ENCODE peak calls at places on chromosomes 1 and 21, in nine cellular contexts. One of them, this sample, is unnamed. For H3K4me1, the result is how much of the 10 kb centered on the place peaks cover.

GRCh38 chr1:236322566-236323409 is 41.0 kb upstream of the ERO1B start:
- DNase-seq in PC-3: no peak
- DNase-seq in endothelial cell of umbilical vein: no peak
- DNase-seq in PC-9: no peak
- DNase-seq in fibroblast of lung: no peak
- DNase-seq in astrocyte: no peak
- DNase-seq in MM.1S: no peak
- DNase-seq in GM23338: no peak
- DNase-seq in hepatocyte: no peak
- DNase-seq in this sample: no peak

GRCh38 chr1:234722904-234723588 is 113.1 kb upstream of the IRF2BP2 start:
- DNase-seq in PC-3: peak
- DNase-seq in endothelial cell of umbilical vein: peak
- DNase-seq in PC-9: peak
- DNase-seq in fibroblast of lung: peak
- DNase-seq in astrocyte: peak
- DNase-seq in MM.1S: no peak
- DNase-seq in GM23338: no peak
- DNase-seq in hepatocyte: peak
- DNase-seq in this sample: peak

GRCh38 chr1:55639051-55639450 is 423.9 kb upstream of the USP24 start:
- DNase-seq in PC-3: peak
- DNase-seq in endothelial cell of umbilical vein: no peak
- DNase-seq in PC-9: peak
- DNase-seq in fibroblast of lung: no peak
- DNase-seq in astrocyte: no peak
- DNase-seq in MM.1S: no peak
- DNase-seq in GM23338: no peak
- DNase-seq in hepatocyte: no peak
- DNase-seq in this sample: no peak

GRCh38 chr1:204507317-204508105 is 8.7 kb upstream of the MDM4 start:
- DNase-seq in PC-3: peak
- DNase-seq in endothelial cell of umbilical vein: peak
- DNase-seq in PC-9: peak
- DNase-seq in fibroblast of lung: peak
- DNase-seq in astrocyte: peak
- DNase-seq in MM.1S: peak
- DNase-seq in GM23338: peak
- DNase-seq in hepatocyte: peak
- DNase-seq in this sample: peak

GRCh38 chr1:70805641-70806040 is 242.0 kb downstream of the PTGER3 start:
- DNase-seq in PC-3: no peak
- DNase-seq in endothelial cell of umbilical vein: no peak
- DNase-seq in PC-9: no peak
- DNase-seq in fibroblast of lung: no peak
- DNase-seq in astrocyte: no peak
- DNase-seq in MM.1S: no peak
- DNase-seq in GM23338: no peak
- DNase-seq in hepatocyte: no peak
- DNase-seq in this sample: no peak

GRCh38 chr1:161502181-161502580 is 3.1 kb upstream of the FCGR2A start:
- DNase-seq in PC-3: no peak
- DNase-seq in endothelial cell of umbilical vein: no peak
- DNase-seq in PC-9: no peak
- DNase-seq in fibroblast of lung: no peak
- DNase-seq in astrocyte: no peak
- DNase-seq in MM.1S: no peak
- DNase-seq in GM23338: no peak
- DNase-seq in hepatocyte: no peak
- DNase-seq in this sample: no peak

GRCh38 chr1:234629026-234629425 is 19.0 kb upstream of the IRF2BP2 start:
- DNase-seq in PC-3: no peak
- DNase-seq in endothelial cell of umbilical vein: no peak
- DNase-seq in PC-9: no peak
- DNase-seq in fibroblast of lung: no peak
- DNase-seq in astrocyte: no peak
- DNase-seq in MM.1S: no peak
- DNase-seq in GM23338: no peak
- DNase-seq in hepatocyte: no peak
- DNase-seq in this sample: no peak

GRCh38 chr1:13863701-13864100 is 163.7 kb downstream of the PRDM2 start:
- DNase-seq in PC-3: no peak
- DNase-seq in endothelial cell of umbilical vein: no peak
- DNase-seq in PC-9: no peak
- DNase-seq in fibroblast of lung: no peak
- DNase-seq in astrocyte: no peak
- DNase-seq in MM.1S: no peak
- DNase-seq in GM23338: no peak
- DNase-seq in hepatocyte: no peak
- DNase-seq in this sample: peak

GRCh38 chr21:38424333-38424732 is 73.9 kb downstream of the ERG start:
- DNase-seq in PC-3: no peak
- DNase-seq in endothelial cell of umbilical vein: no peak
- DNase-seq in PC-9: no peak
- DNase-seq in fibroblast of lung: no peak
- DNase-seq in astrocyte: no peak
- DNase-seq in MM.1S: peak
- DNase-seq in GM23338: no peak
- DNase-seq in hepatocyte: no peak
- DNase-seq in this sample: no peak

GRCh38 chr1:9289724-9290493 is 2.8 kb upstream of the SPSB1 start:
- DNase-seq in PC-3: peak
- DNase-seq in endothelial cell of umbilical vein: no peak
- DNase-seq in PC-9: peak
- DNase-seq in fibroblast of lung: peak
- DNase-seq in astrocyte: peak
- DNase-seq in MM.1S: no peak
- DNase-seq in GM23338: no peak
- DNase-seq in hepatocyte: peak
- DNase-seq in this sample: peak

GRCh38 chr1:198749279-198749678 is 110.4 kb downstream of the PTPRC start:
- DNase-seq in PC-3: peak
- DNase-seq in endothelial cell of umbilical vein: no peak
- DNase-seq in PC-9: no peak
- DNase-seq in fibroblast of lung: no peak
- DNase-seq in astrocyte: no peak
- DNase-seq in MM.1S: no peak
- DNase-seq in GM23338: no peak
- DNase-seq in hepatocyte: no peak
- DNase-seq in this sample: no peak

GRCh38 chr1:154999651-155000474 is 2.7 kb upstream of the ZBTB7B start:
- DNase-seq in PC-3: peak
- DNase-seq in endothelial cell of umbilical vein: peak
- DNase-seq in PC-9: no peak
- DNase-seq in fibroblast of lung: no peak
- DNase-seq in astrocyte: no peak
- DNase-seq in MM.1S: peak
- DNase-seq in GM23338: peak
- DNase-seq in hepatocyte: peak
- DNase-seq in this sample: peak

GRCh38 chr1:87795615-87796337 is 467.1 kb downstream of the LMO4 start:
- DNase-seq in PC-3: peak
- DNase-seq in endothelial cell of umbilical vein: no peak
- DNase-seq in PC-9: no peak
- DNase-seq in fibroblast of lung: no peak
- DNase-seq in astrocyte: no peak
- DNase-seq in MM.1S: no peak
- DNase-seq in GM23338: no peak
- DNase-seq in hepatocyte: peak
- DNase-seq in this sample: no peak

GRCh38 chr1:111648826-111649225 is 29.2 kb downstream of the RAP1A start:
- DNase-seq in PC-3: no peak
- DNase-seq in endothelial cell of umbilical vein: no peak
- DNase-seq in PC-9: no peak
- DNase-seq in fibroblast of lung: no peak
- DNase-seq in astrocyte: no peak
- DNase-seq in MM.1S: no peak
- DNase-seq in GM23338: no peak
- DNase-seq in hepatocyte: no peak
- DNase-seq in this sample: no peak
- H3K4me1 ChIP-seq in PC-3: under half
- H3K4me1 ChIP-seq in endothelial cell of umbilical vein: under half
- H3K4me1 ChIP-seq in PC-9: under half
- H3K4me1 ChIP-seq in fibroblast of lung: under half
- H3K4me1 ChIP-seq in astrocyte: under half
- H3K4me1 ChIP-seq in MM.1S: under half
- H3K4me1 ChIP-seq in GM23338: under half
- H3K4me1 ChIP-seq in hepatocyte: under half
- H3K4me1 ChIP-seq in this sample: under half

GRCh38 chr1:53075761-53076163 is 13.7 kb downstream of the PODN start:
- DNase-seq in PC-3: no peak
- DNase-seq in endothelial cell of umbilical vein: no peak
- DNase-seq in PC-9: no peak
- DNase-seq in fibroblast of lung: no peak
- DNase-seq in astrocyte: no peak
- DNase-seq in MM.1S: no peak
- DNase-seq in GM23338: no peak
- DNase-seq in hepatocyte: no peak
- DNase-seq in this sample: no peak

GRCh38 chr1:53078333-53079101 is 16.5 kb downstream of the PODN start:
- DNase-seq in PC-3: no peak
- DNase-seq in endothelial cell of umbilical vein: no peak
- DNase-seq in PC-9: no peak
- DNase-seq in fibroblast of lung: no peak
- DNase-seq in astrocyte: no peak
- DNase-seq in MM.1S: no peak
- DNase-seq in GM23338: no peak
- DNase-seq in hepatocyte: no peak
- DNase-seq in this sample: no peak

GRCh38 chr1:53076165-53076564 is 14.2 kb downstream of the PODN start:
- DNase-seq in PC-3: no peak
- DNase-seq in endothelial cell of umbilical vein: no peak
- DNase-seq in PC-9: no peak
- DNase-seq in fibroblast of lung: no peak
- DNase-seq in astrocyte: no peak
- DNase-seq in MM.1S: no peak
- DNase-seq in GM23338: no peak
- DNase-seq in hepatocyte: no peak
- DNase-seq in this sample: no peak

GRCh38 chr1:53077599-53077965 is 15.6 kb downstream of the PODN start:
- DNase-seq in PC-3: no peak
- DNase-seq in endothelial cell of umbilical vein: no peak
- DNase-seq in PC-9: no peak
- DNase-seq in fibroblast of lung: no peak
- DNase-seq in astrocyte: no peak
- DNase-seq in MM.1S: no peak
- DNase-seq in GM23338: no peak
- DNase-seq in hepatocyte: no peak
- DNase-seq in this sample: no peak

GRCh38 chr1:53076721-53077598 is 14.9 kb downstream of the PODN start:
- DNase-seq in PC-3: no peak
- DNase-seq in endothelial cell of umbilical vein: no peak
- DNase-seq in PC-9: no peak
- DNase-seq in fibroblast of lung: no peak
- DNase-seq in astrocyte: no peak
- DNase-seq in MM.1S: no peak
- DNase-seq in GM23338: no peak
- DNase-seq in hepatocyte: no peak
- DNase-seq in this sample: no peak
- H3K27ac ChIP-seq in PC-3: no peak
- H3K27ac ChIP-seq in endothelial cell of umbilical vein: no peak
- H3K27ac ChIP-seq in PC-9: no peak
- H3K27ac ChIP-seq in fibroblast of lung: no peak
- H3K27ac ChIP-seq in astrocyte: no peak
- H3K27ac ChIP-seq in MM.1S: no peak
- H3K27ac ChIP-seq in GM23338: no peak
- H3K27ac ChIP-seq in hepatocyte: no peak
- H3K27ac ChIP-seq in this sample: no peak

DNA sequence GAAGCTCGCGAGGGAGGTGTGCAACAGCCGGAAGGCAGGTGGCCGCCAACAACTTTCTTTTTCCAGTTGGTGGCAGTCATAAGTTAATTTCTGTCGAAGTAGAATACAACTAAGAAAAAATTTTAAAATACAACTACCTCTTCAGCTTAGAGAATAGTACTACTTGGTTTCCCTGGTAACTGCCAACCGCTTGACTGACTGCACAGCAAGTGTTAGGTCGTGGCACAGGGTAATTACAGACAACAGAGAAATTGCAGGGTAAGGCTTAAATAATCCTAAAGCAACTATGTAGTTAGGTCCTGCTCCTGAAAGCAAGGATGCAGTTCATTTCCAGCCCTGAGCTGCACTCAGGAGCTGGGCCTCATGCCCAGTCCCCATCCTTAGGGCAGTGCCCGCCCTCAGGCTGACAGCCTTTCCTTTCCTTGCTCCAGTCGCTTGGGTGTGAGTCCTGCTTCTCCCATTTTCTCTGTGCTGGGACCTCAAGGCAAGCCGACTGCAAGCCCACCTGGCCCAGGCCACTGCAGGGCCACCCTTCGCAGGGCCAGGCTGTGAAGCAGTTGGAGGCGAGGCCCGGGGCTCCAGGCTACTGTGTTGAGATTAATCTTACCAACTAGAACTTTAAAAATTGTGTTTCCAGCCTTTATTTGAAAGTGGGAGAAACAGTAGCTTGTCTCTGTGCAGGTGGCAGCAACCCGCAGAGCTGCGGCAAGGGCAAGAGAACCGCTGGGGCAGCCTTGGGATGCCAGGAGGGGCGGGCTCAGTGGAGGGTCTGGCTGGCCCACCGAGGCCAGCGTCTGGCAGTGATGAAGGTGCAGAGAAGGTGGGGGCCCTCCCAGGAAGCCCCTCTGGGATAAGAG is 148.3 kb downstream of the PCBP3 start:
- DNase-seq in PC-3: no peak
- DNase-seq in endothelial cell of umbilical vein: no peak
- DNase-seq in PC-9: no peak
- DNase-seq in fibroblast of lung: no peak
- DNase-seq in astrocyte: no peak
- DNase-seq in MM.1S: no peak
- DNase-seq in GM23338: no peak
- DNase-seq in hepatocyte: no peak
- DNase-seq in this sample: no peak
- TF ChIP-seq EZH2 in PC-3: no peak
- TF ChIP-seq EZH2 in endothelial cell of umbilical vein: no peak
- TF ChIP-seq EZH2 in PC-9: no peak
- TF ChIP-seq EZH2 in fibroblast of lung: no peak
- TF ChIP-seq EZH2 in astrocyte: no peak
- TF ChIP-seq EZH2 in MM.1S: no peak
- TF ChIP-seq EZH2 in GM23338: no peak
- TF ChIP-seq EZH2 in hepatocyte: no peak
- TF ChIP-seq EZH2 in this sample: no peak

DNA sequence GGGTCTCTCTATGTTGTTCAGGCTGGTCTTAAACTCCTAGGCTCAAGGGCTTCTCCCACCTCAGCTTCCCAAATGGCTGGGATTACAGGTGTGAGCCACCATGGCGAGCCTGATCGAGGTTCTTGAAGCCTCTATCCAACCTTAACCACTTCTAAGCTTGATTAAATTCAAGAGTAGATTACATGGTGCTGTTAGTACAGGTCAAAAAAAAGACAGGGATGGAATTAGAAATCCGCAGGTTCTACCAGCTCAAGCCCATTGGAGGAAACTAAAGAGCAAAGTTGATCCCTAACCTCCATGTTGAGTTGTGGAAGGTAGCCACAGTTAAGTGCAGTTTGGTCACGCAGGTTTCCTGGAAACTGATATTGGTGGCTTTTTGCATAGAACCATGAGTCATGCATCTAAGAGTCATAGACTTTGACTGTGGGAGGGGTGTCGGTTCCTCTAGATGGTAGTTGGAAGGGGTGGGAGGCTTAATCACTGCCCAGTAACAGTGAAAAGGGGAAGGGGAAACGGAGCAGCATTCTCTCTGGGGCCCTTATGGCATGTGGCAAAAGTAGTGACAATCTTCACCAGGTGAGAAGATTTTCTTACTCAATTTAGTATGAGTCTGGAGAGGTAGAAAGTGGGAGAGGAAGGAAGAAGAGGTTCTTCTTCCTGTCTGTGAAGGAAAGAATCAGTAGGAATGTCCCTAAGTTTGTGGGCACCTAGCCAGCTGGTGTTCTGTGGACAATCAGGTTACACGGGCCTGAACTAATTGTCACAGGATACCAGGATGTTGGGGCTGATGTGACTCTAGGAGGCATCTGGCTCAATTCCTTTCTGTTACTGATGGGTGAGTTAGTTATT is 7.0 kb downstream of the CD53 start:
- DNase-seq in PC-3: peak
- DNase-seq in endothelial cell of umbilical vein: no peak
- DNase-seq in PC-9: no peak
- DNase-seq in fibroblast of lung: no peak
- DNase-seq in astrocyte: no peak
- DNase-seq in MM.1S: no peak
- DNase-seq in GM23338: no peak
- DNase-seq in hepatocyte: no peak
- DNase-seq in this sample: no peak
- H3K4me1 ChIP-seq in PC-3: under half
- H3K4me1 ChIP-seq in endothelial cell of umbilical vein: under half
- H3K4me1 ChIP-seq in PC-9: under half
- H3K4me1 ChIP-seq in fibroblast of lung: under half
- H3K4me1 ChIP-seq in astrocyte: under half
- H3K4me1 ChIP-seq in MM.1S: under half
- H3K4me1 ChIP-seq in GM23338: under half
- H3K4me1 ChIP-seq in hepatocyte: under half
- H3K4me1 ChIP-seq in this sample: under half

This sample was measured in A673.